ENCODE peak calls at places on chromosomes 3 and 15, in ten cellular contexts. One of them, this sample, is unnamed.

GRCh38 chr15:29800441-29801366 is 21.6 kb downstream of the TJP1 start:
- DNase-seq in adrenal gland: no peak
- DNase-seq in anterior cingulate cortex: no peak
- DNase-seq in HCT116: no peak
- DNase-seq in substantia nigra: no peak
- DNase-seq in RWPE2: no peak
- DNase-seq in stimulated activated CD8-positive, alpha-beta memory T cell treated with anti-CD3 and anti-CD28 coated beads, Interleukin-4, amount 100 ng/mL, for 24 hours: no peak
- DNase-seq in PC-3: no peak
- DNase-seq in Peyer's patch: no peak
- DNase-seq in GM20000: no peak
- DNase-seq in this sample: no peak

GRCh38 chr15:79025201-79025600 is 65.4 kb downstream of the RASGRF1 start:
- DNase-seq in GM20000: peak; percentile 37
- DNase-seq in anterior cingulate cortex: no peak
- DNase-seq in RWPE2: no peak
- DNase-seq in HCT116: no peak
- DNase-seq in Peyer's patch: peak; percentile 83
- DNase-seq in stimulated activated CD8-positive, alpha-beta memory T cell treated with anti-CD3 and anti-CD28 coated beads, Interleukin-4, amount 100 ng/mL, for 24 hours: no peak
- DNase-seq in adrenal gland: no peak
- DNase-seq in PC-3: no peak
- DNase-seq in substantia nigra: no peak
- DNase-seq in this sample: no peak

GRCh38 chr3:193826126-193826795 is 233.3 kb downstream of the OPA1 start:
- DNase-seq in anterior cingulate cortex: no peak
- DNase-seq in stimulated activated CD8-positive, alpha-beta memory T cell treated with anti-CD3 and anti-CD28 coated beads, Interleukin-4, amount 100 ng/mL, for 24 hours: no peak
- DNase-seq in substantia nigra: no peak
- DNase-seq in GM20000: no peak
- DNase-seq in adrenal gland: peak; percentile 74
- DNase-seq in PC-3: peak; percentile 53
- DNase-seq in HCT116: no peak
- DNase-seq in RWPE2: no peak
- DNase-seq in Peyer's patch: no peak
- DNase-seq in this sample: no peak

GRCh38 chr15:91508633-91509032 is 344.9 kb upstream of the SLCO3A1 start:
- DNase-seq in Peyer's patch: no peak
- DNase-seq in anterior cingulate cortex: no peak
- DNase-seq in GM20000: no peak
- DNase-seq in substantia nigra: no peak
- DNase-seq in RWPE2: no peak
- DNase-seq in HCT116: no peak
- DNase-seq in adrenal gland: no peak
- DNase-seq in PC-3: peak; percentile 58
- DNase-seq in stimulated activated CD8-positive, alpha-beta memory T cell treated with anti-CD3 and anti-CD28 coated beads, Interleukin-4, amount 100 ng/mL, for 24 hours: no peak
- DNase-seq in this sample: peak; percentile 50

GRCh38 chr15:76177491-76178040 is 117.8 kb downstream of the TMEM266 start:
- DNase-seq in adrenal gland: peak; percentile 91
- DNase-seq in substantia nigra: no peak
- DNase-seq in GM20000: no peak
- DNase-seq in stimulated activated CD8-positive, alpha-beta memory T cell treated with anti-CD3 and anti-CD28 coated beads, Interleukin-4, amount 100 ng/mL, for 24 hours: no peak
- DNase-seq in anterior cingulate cortex: peak; percentile 10
- DNase-seq in PC-3: peak; percentile 23
- DNase-seq in HCT116: no peak
- DNase-seq in RWPE2: peak; percentile 90
- DNase-seq in Peyer's patch: no peak
- DNase-seq in this sample: peak; percentile 96

GRCh38 chr3:44469914-44470313 is 7.6 kb downstream of the ZNF445 start:
- DNase-seq in GM20000: no peak
- DNase-seq in adrenal gland: no peak
- DNase-seq in HCT116: no peak
- DNase-seq in substantia nigra: no peak
- DNase-seq in RWPE2: no peak
- DNase-seq in stimulated activated CD8-positive, alpha-beta memory T cell treated with anti-CD3 and anti-CD28 coated beads, Interleukin-4, amount 100 ng/mL, for 24 hours: no peak
- DNase-seq in anterior cingulate cortex: no peak
- DNase-seq in Peyer's patch: no peak
- DNase-seq in PC-3: no peak
- DNase-seq in this sample: no peak

GRCh38 chr3:193896419-193896818 is 239.5 kb upstream of the HES1 start:
- DNase-seq in stimulated activated CD8-positive, alpha-beta memory T cell treated with anti-CD3 and anti-CD28 coated beads, Interleukin-4, amount 100 ng/mL, for 24 hours: no peak
- DNase-seq in anterior cingulate cortex: no peak
- DNase-seq in GM20000: no peak
- DNase-seq in PC-3: no peak
- DNase-seq in RWPE2: no peak
- DNase-seq in Peyer's patch: no peak
- DNase-seq in substantia nigra: no peak
- DNase-seq in adrenal gland: no peak
- DNase-seq in HCT116: no peak
- DNase-seq in this sample: no peak

GRCh38 chr3:121152573-121152972 is 244.6 kb downstream of the STXBP5L start:
- DNase-seq in RWPE2: no peak
- DNase-seq in Peyer's patch: no peak
- DNase-seq in GM20000: no peak
- DNase-seq in stimulated activated CD8-positive, alpha-beta memory T cell treated with anti-CD3 and anti-CD28 coated beads, Interleukin-4, amount 100 ng/mL, for 24 hours: no peak
- DNase-seq in HCT116: peak; percentile 33
- DNase-seq in substantia nigra: no peak
- DNase-seq in PC-3: peak; percentile 51
- DNase-seq in anterior cingulate cortex: no peak
- DNase-seq in adrenal gland: no peak
- DNase-seq in this sample: peak; percentile 1

GRCh38 chr3:49456417-49456816 is 13.7 kb upstream of the DAG1 start:
- DNase-seq in GM20000: no peak
- DNase-seq in Peyer's patch: no peak
- DNase-seq in PC-3: peak; percentile 43
- DNase-seq in adrenal gland: no peak
- DNase-seq in substantia nigra: no peak
- DNase-seq in HCT116: no peak
- DNase-seq in anterior cingulate cortex: no peak
- DNase-seq in stimulated activated CD8-positive, alpha-beta memory T cell treated with anti-CD3 and anti-CD28 coated beads, Interleukin-4, amount 100 ng/mL, for 24 hours: no peak
- DNase-seq in RWPE2: no peak
- DNase-seq in this sample: no peak

GRCh38 chr15:99104788-99105515 is at the start of gene SYNM:
- DNase-seq in Peyer's patch: no peak
- DNase-seq in substantia nigra: peak; percentile 69
- DNase-seq in adrenal gland: peak; percentile 94
- DNase-seq in HCT116: peak; percentile 77
- DNase-seq in PC-3: peak; percentile 89
- DNase-seq in GM20000: peak; percentile 96
- DNase-seq in anterior cingulate cortex: peak; percentile 77
- DNase-seq in RWPE2: no peak
- DNase-seq in stimulated activated CD8-positive, alpha-beta memory T cell treated with anti-CD3 and anti-CD28 coated beads, Interleukin-4, amount 100 ng/mL, for 24 hours: peak; percentile 6
- DNase-seq in this sample: peak; percentile 93

This sample was measured in RWPE1.